ENCODE peak calls at places on chromosomes 3 and 15, in seven cellular contexts. H, T, M, U, C, P and L are unnamed samples.

GRCh38 chr15:89150762-89151305 is 62.6 kb downstream of the ABHD2 start:
- DNase-seq in T (no peak), C (no peak), H (no peak), U (no peak), M (no peak), P (peak; percentile 56), L (no peak)

GRCh38 chr3:188974856-188975611 is 196.7 kb upstream of the TPRG1 start:
- DNase-seq in P (no peak), T (no peak), U (peak; percentile 66), M (no peak), H (no peak), C (no peak), L (no peak)

GRCh38 chr3:51388286-51389029 is 2.6 kb upstream of the RBM15B start:
- DNase-seq in H (no peak), C (peak; percentile 62), U (peak; percentile 91), M (no peak), T (no peak), P (peak; percentile 41), L (peak; percentile 37)

GRCh38 chr15:63238796-63239195 is 38.6 kb upstream of the APH1B start:
- DNase-seq in P (no peak), H (no peak), C (no peak), U (peak; percentile 6), M (no peak), T (no peak), L (no peak)

GRCh38 chr15:73782339-73782979 is 29.3 kb upstream of the INSYN1 start:
- DNase-seq in M (no peak), T (no peak), H (no peak), C (no peak), P (no peak), U (no peak), L (no peak)

GRCh38 chr15:33201376-33202189 is 7.1 kb upstream of the FMN1 start:
- DNase-seq in C (no peak), M (no peak), H (peak; percentile 24), T (no peak), U (peak; percentile 98), P (peak; percentile 71), L (no peak)

GRCh38 chr3:20225769-20226168 is 39.8 kb upstream of the SGO1 start:
- DNase-seq in H (no peak), C (no peak), T (no peak), U (peak; percentile 61), P (no peak), M (peak; percentile 5), L (no peak)

GRCh38 chr3:182644800-182645433 is 148.4 kb upstream of the ATP11B start:
- DNase-seq in C (no peak), U (no peak), M (no peak), P (no peak), H (no peak), T (no peak), L (no peak)

GRCh38 chr3:72661115-72661457 is 187.2 kb downstream of the SHQ1 start:
- DNase-seq in T (no peak), P (peak; percentile 86), U (peak; percentile 98), H (peak; percentile 68), M (peak; percentile 36), C (peak; percentile 68), L (peak; percentile 89)

GRCh38 chr3:10981961-10982360 is 10.6 kb upstream of the SLC6A1 start:
- DNase-seq in C (no peak), T (no peak), P (no peak), H (no peak), M (no peak), U (peak; percentile 47), L (no peak)

GRCh38 chr3:187016639-187017345 is 86.5 kb downstream of the ST6GAL1 start:
- DNase-seq in T (no peak), P (no peak), H (no peak), M (no peak), C (no peak), U (peak; percentile 9), L (no peak)

GRCh38 chr3:187678869-187679268 is 8.7 kb upstream of the SST start:
- DNase-seq in H (peak; percentile 53), U (peak; percentile 74), C (no peak), T (no peak), M (no peak), P (peak; percentile 37), L (no peak)

GRCh38 chr3:197547206-197547605 is 8.6 kb downstream of the BDH1 start:
- DNase-seq in T (no peak), H (no peak), U (no peak), M (no peak), C (no peak), P (peak; percentile 79), L (no peak)

GRCh38 chr15:71136159-71137137 is 21.2 kb downstream of the THSD4 start:
- DNase-seq in C (no peak), P (no peak), M (peak; percentile 54), H (peak; percentile 50), T (no peak), U (peak; percentile 92), L (no peak)

GRCh38 chr3:165254812-165255211 is 58.6 kb upstream of the SLITRK3 start:
- DNase-seq in M (no peak), P (no peak), C (no peak), U (peak; percentile 69), H (no peak), T (no peak), L (no peak)

GRCh38 chr15:73560501-73561117 is 72.6 kb downstream of the NPTN start:
- DNase-seq in H (no peak), T (no peak), U (peak; percentile 79), P (no peak), M (no peak), C (no peak), L (no peak)

GRCh38 chr15:80778964-80779657 is at the start of gene CEMIP:
- DNase-seq in H (peak; percentile 77), C (peak; percentile 72), M (no peak), P (peak; percentile 82), U (peak; percentile 77), T (peak; percentile 75), L (peak; percentile 93)

GRCh38 chr3:171168086-171168485 is 141.6 kb upstream of the SLC2A2 start:
- DNase-seq in M (no peak), P (no peak), U (peak; percentile 72), C (no peak), T (no peak), H (no peak), L (no peak)

GRCh38 chr3:133413166-133414020 is 13.5 kb downstream of the BFSP2 start:
- DNase-seq in P (no peak), T (no peak), U (no peak), C (no peak), M (no peak), H (no peak), L (no peak)

GRCh38 chr3:47261301-47261700 is 21.3 kb downstream of the KIF9 start:
- DNase-seq in C (no peak), T (no peak), M (no peak), U (peak; percentile 43), P (no peak), H (no peak), L (no peak)

GRCh38 chr15:71532994-71533393 is 277.4 kb upstream of the NR2E3 start:
- DNase-seq in P (no peak), H (no peak), M (no peak), U (peak; percentile 82), T (no peak), C (no peak), L (no peak)

GRCh38 chr3:133371676-133372075 is 28.2 kb upstream of the BFSP2 start:
- DNase-seq in M (no peak), H (no peak), T (no peak), U (no peak), C (no peak), P (no peak), L (no peak)

GRCh38 chr3:69161587-69162196 is 39.3 kb upstream of the LMOD3 start:
- DNase-seq in C (no peak), T (no peak), U (peak; percentile 52), H (no peak), M (no peak), P (no peak), L (no peak)

GRCh38 chr3:112539825-112540517 is 21.8 kb downstream of the ATG3 start:
- DNase-seq in C (no peak), H (no peak), T (no peak), U (no peak), M (no peak), P (no peak), L (no peak)

GRCh38 chr3:13704174-13704573 is 155.2 kb downstream of the FBLN2 start:
- DNase-seq in C (peak; percentile 5), P (no peak), T (no peak), U (no peak), H (no peak), M (no peak), L (no peak)

GRCh38 chr3:82883072-82883471 is 1121.6 kb upstream of the GBE1 start:
- DNase-seq in H (no peak), P (no peak), M (no peak), U (no peak), T (no peak), C (no peak), L (no peak)

GRCh38 chr15:95162967-95163531 is 931.7 kb downstream of the MCTP2 start:
- DNase-seq in C (peak; percentile 65), P (no peak), H (no peak), T (no peak), U (peak; percentile 74), M (peak; percentile 87), L (no peak)

GRCh38 chr3:152317184-152317583 is 48.5 kb downstream of the MBNL1 start:
- DNase-seq in M (no peak), U (no peak), T (no peak), H (no peak), P (no peak), C (no peak), L (no peak)

GRCh38 chr3:188554404-188554803 is 400.4 kb downstream of the LPP start:
- DNase-seq in U (peak; percentile 85), C (no peak), P (no peak), M (no peak), H (no peak), T (no peak), L (no peak)

GRCh38 chr3:118127992-118128391 is 906.7 kb downstream of the IGSF11 start:
- DNase-seq in U (no peak), P (no peak), M (no peak), H (no peak), T (no peak), C (no peak), L (no peak)

GRCh38 chr3:144770813-144771400 is 799.3 kb downstream of the DIPK2A start:
- DNase-seq in H (no peak), U (peak; percentile 45), C (no peak), T (no peak), M (peak; percentile 9), P (no peak), L (no peak)

GRCh38 chr3:171494457-171495109 is 34.4 kb upstream of the TNIK start:
- DNase-seq in P (no peak), T (no peak), H (no peak), C (no peak), U (no peak), M (no peak), L (no peak)